ENCODE peak calls at places on chromosomes 2 and 18, in six cellular contexts. D, Q, R, I, F and Z are unnamed samples.

GRCh38 chr2:177460973-177461585 is 68.5 kb downstream of the AGPS start:
- DNase-seq in D (no peak), Q (no peak), R (no peak), I (no peak), F (no peak), Z (no peak)

GRCh38 chr2:37427241-37427640 is 82.8 kb downstream of the QPCT start:
- DNase-seq in D (no peak), Q (no peak), R (no peak), I (no peak), F (no peak), Z (no peak)

GRCh38 chr2:42569883-42570282 is 1.5 kb downstream of the MTA3 start:
- DNase-seq in D (no peak), Q (no peak), R (no peak), I (no peak), F (no peak), Z (no peak)

GRCh38 chr2:152407204-152407721 is 72.3 kb downstream of the FMNL2 start:
- DNase-seq in D (peak), Q (peak), R (no peak), I (peak), F (peak), Z (peak)

GRCh38 chr2:158099716-158100115 is 2.0 kb upstream of the UPP2 start:
- DNase-seq in D (peak), Q (no peak), R (no peak), I (no peak), F (peak), Z (no peak)

GRCh38 chr18:63820694-63821093 is 45.5 kb downstream of the SERPINB7 start:
- DNase-seq in D (no peak), Q (no peak), R (no peak), I (no peak), F (no peak), Z (no peak)

GRCh38 chr2:23446916-23447315 is 61.9 kb downstream of the KLHL29 start:
- DNase-seq in D (no peak), Q (no peak), R (no peak), I (no peak), F (no peak), Z (no peak)

GRCh38 chr2:219027511-219028055 is 13.7 kb downstream of the CFAP65 start:
- DNase-seq in D (no peak), Q (no peak), R (no peak), I (no peak), F (no peak), Z (no peak)

GRCh38 chr2:24913896-24914295 is 6.1 kb downstream of the ADCY3 start:
- DNase-seq in D (no peak), Q (no peak), R (no peak), I (peak), F (no peak), Z (no peak)

GRCh38 chr2:25279091-25279651 is 62.6 kb downstream of the DNMT3A start:
- DNase-seq in D (peak), Q (peak), R (peak), I (peak), F (no peak), Z (peak)

GRCh38 chr2:147578529-147578928 is 266.3 kb upstream of the ACVR2A start:
- DNase-seq in D (no peak), Q (no peak), R (no peak), I (no peak), F (no peak), Z (no peak)

GRCh38 chr2:215364157-215365155 is 52.6 kb downstream of the ATIC start:
- DNase-seq in D (no peak), Q (no peak), R (no peak), I (no peak), F (no peak), Z (no peak)

GRCh38 chr2:102091121-102091520 is 51.4 kb upstream of the IL1R1 start:
- DNase-seq in D (no peak), Q (no peak), R (no peak), I (no peak), F (no peak), Z (no peak)

GRCh38 chr2:28136557-28136956 is 246.0 kb downstream of the BABAM2 start:
- DNase-seq in D (no peak), Q (no peak), R (no peak), I (no peak), F (no peak), Z (no peak)

GRCh38 chr2:238287702-238288649 is at the start of gene PER2:
- DNase-seq in D (peak), Q (peak), R (peak), I (peak), F (peak), Z (peak)

GRCh38 chr2:206482633-206483032 is 39.3 kb downstream of the ADAM23 start:
- DNase-seq in D (no peak), Q (no peak), R (no peak), I (no peak), F (no peak), Z (no peak)

GRCh38 chr18:49250819-49251388 is 209.5 kb downstream of the DYM start:
- DNase-seq in D (no peak), Q (no peak), R (no peak), I (no peak), F (peak), Z (no peak)

GRCh38 chr2:60489269-60489668 is 64.2 kb downstream of the BCL11A start:
- DNase-seq in D (no peak), Q (no peak), R (no peak), I (no peak), F (no peak), Z (peak)

GRCh38 chr2:98348066-98348561 is 1.9 kb downstream of the CNGA3 start:
- DNase-seq in D (peak), Q (no peak), R (no peak), I (no peak), F (peak), Z (no peak)

GRCh38 chr18:79554321-79554720 is 125.3 kb upstream of the CTDP1 start:
- DNase-seq in D (no peak), Q (no peak), R (no peak), I (no peak), F (no peak), Z (no peak)

GRCh38 chr18:35936951-35937350 is 35.5 kb upstream of the RMP24 start:
- DNase-seq in D (no peak), Q (no peak), R (no peak), I (no peak), F (no peak), Z (no peak)

GRCh38 chr2:96340493-96341414 is 5.2 kb downstream of the NCAPH start:
- DNase-seq in D (no peak), Q (no peak), R (no peak), I (no peak), F (no peak), Z (no peak)

GRCh38 chr18:76256897-76257500 is 238.0 kb downstream of the ZNF516 start:
- DNase-seq in D (peak), Q (no peak), R (peak), I (no peak), F (peak), Z (no peak)

GRCh38 chr18:31632356-31632755 is 40.7 kb downstream of the TTR start:
- DNase-seq in D (no peak), Q (no peak), R (no peak), I (no peak), F (no peak), Z (no peak)

GRCh38 chr18:57791192-57791591 is 11.9 kb downstream of the ATP8B1 start:
- DNase-seq in D (no peak), Q (no peak), R (no peak), I (no peak), F (no peak), Z (no peak)

GRCh38 chr2:241922396-241922795 is 52.9 kb downstream of the RTP5 start:
- DNase-seq in D (no peak), Q (no peak), R (no peak), I (no peak), F (no peak), Z (no peak)

GRCh38 chr2:26035110-26035728 is 1.3 kb downstream of the RAB10 start:
- DNase-seq in D (no peak), Q (no peak), R (no peak), I (no peak), F (no peak), Z (no peak)

GRCh38 chr2:192236136-192236535 is 41.4 kb upstream of the TMEFF2 start:
- DNase-seq in D (no peak), Q (no peak), R (no peak), I (no peak), F (no peak), Z (no peak)

GRCh38 chr18:11147371-11147860 is 2.0 kb downstream of the PIEZO2 start:
- DNase-seq in D (no peak), Q (no peak), R (no peak), I (no peak), F (no peak), Z (no peak)

DNA sequence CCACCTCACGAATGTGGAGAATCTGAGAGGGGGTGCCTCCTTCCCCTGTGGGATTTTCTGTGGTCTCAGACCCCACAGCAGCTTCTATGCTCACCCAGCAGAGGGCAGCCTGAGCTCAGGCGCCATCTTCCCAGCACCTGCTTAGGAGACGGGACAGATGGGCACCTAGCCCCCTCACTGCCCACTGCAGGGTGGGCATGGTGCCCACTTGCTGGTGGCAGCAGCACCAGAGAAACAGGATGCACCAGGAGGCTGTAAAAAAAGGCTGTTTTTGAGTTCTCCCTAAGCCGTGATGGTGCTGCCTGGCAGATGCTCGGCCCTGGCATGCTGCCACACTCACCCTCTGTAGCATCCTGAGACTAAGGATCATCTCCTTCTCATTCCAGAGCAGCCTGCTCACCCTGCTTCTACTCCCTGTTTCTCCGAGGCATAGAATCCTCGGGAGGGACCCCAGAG is 19.1 kb upstream of the SLC20A1 start:
- DNase-seq in D (peak), Q (no peak), R (peak), I (peak), F (peak), Z (peak)
- TF ChIP-seq CTCF in D (peak), Q (no peak), R (peak), I (peak), F (peak), Z (peak)

DNA sequence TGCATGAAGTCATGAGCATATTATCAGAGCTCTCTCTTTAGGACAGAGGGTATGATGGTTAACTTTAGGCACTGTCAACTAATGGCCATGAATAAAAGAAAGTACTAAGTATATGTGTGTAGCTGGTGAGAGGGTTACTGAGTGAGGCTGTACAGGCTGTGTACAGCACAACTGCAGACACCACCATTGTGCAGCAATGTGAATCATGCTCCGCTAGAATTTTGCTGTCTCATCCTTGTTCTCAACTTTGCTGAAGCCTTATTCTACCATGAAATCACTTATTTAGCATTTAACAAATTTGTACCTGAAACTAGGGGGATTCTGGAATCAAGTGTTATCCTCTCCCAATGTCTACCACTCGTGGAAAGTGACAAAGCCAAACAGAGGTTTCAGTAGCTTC is 414.9 kb downstream of the PLCL1 start:
- DNase-seq in D (no peak), Q (no peak), R (no peak), I (no peak), F (no peak), Z (no peak)
- TF ChIP-seq POLR2A in D (no peak), Q (no peak), R (no peak), I (no peak), F (no peak), Z (no peak)

GRCh38 chr2:69766014-69766413 is 24.1 kb downstream of the ANXA4 start:
- DNase-seq in D (no peak), Q (no peak), R (no peak), I (no peak), F (no peak), Z (no peak)

GRCh38 chr2:69764286-69765058 is 22.5 kb downstream of the ANXA4 start:
- DNase-seq in D (no peak), Q (no peak), R (no peak), I (no peak), F (peak), Z (no peak)

GRCh38 chr2:69767034-69767433 is 25.1 kb downstream of the ANXA4 start:
- DNase-seq in D (no peak), Q (peak), R (no peak), I (no peak), F (no peak), Z (no peak)

GRCh38 chr2:69768217-69768616 is 26.3 kb downstream of the ANXA4 start:
- DNase-seq in D (no peak), Q (no peak), R (no peak), I (no peak), F (no peak), Z (no peak)

GRCh38 chr2:69762513-69763494 is 20.9 kb downstream of the ANXA4 start:
- DNase-seq in D (no peak), Q (peak), R (peak), I (no peak), F (no peak), Z (no peak)
- H3K4me3 ChIP-seq in D (no peak), Q (no peak), R (peak), I (no peak), F (no peak), Z (no peak)

GRCh38 chr2:229132236-229132635 is 138.9 kb downstream of the PID1 start:
- DNase-seq in D (no peak), Q (no peak), R (no peak), I (no peak), F (no peak), Z (no peak)

GRCh38 chr2:229130522-229130921 is 140.6 kb downstream of the PID1 start:
- DNase-seq in D (no peak), Q (no peak), R (no peak), I (no peak), F (no peak), Z (no peak)

GRCh38 chr2:229137623-229138022 is 133.5 kb downstream of the PID1 start:
- DNase-seq in D (no peak), Q (no peak), R (no peak), I (no peak), F (no peak), Z (no peak)

GRCh38 chr2:229129738-229130371 is 141.2 kb downstream of the PID1 start:
- DNase-seq in D (no peak), Q (no peak), R (no peak), I (no peak), F (no peak), Z (no peak)

DNA sequence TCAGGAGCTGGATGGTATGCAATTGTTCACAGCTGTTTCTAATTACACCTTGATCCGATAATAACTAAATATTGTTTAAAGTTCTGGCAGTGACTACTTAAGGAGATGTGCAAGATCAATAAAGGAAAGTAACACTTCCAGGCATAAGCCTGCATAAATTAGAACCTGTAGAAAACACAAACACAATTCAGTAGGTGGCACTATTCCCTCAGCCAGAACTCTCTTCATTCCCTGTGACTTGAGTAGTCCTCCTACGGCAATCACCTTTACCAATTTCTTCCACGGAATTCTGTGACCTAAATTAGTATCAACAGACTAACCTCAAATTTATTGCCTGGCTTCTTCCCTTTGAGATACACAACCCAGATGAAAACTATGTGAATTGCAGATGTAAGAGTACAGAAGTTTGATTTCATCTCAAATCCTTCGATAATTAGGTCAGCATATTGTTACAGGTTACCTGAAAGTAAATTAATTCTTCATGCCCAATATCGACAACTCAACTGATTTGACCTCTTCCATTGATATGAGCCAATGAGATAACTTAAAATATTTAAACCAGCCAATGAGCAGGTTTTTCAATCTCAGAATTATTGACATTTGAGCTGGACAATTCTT is 137.8 kb downstream of the PID1 start:
- DNase-seq in D (no peak), Q (no peak), R (peak), I (no peak), F (peak), Z (no peak)
- TF ChIP-seq CTCF in D (peak), Q (no peak), R (no peak), I (peak), F (peak), Z (peak)

DNA sequence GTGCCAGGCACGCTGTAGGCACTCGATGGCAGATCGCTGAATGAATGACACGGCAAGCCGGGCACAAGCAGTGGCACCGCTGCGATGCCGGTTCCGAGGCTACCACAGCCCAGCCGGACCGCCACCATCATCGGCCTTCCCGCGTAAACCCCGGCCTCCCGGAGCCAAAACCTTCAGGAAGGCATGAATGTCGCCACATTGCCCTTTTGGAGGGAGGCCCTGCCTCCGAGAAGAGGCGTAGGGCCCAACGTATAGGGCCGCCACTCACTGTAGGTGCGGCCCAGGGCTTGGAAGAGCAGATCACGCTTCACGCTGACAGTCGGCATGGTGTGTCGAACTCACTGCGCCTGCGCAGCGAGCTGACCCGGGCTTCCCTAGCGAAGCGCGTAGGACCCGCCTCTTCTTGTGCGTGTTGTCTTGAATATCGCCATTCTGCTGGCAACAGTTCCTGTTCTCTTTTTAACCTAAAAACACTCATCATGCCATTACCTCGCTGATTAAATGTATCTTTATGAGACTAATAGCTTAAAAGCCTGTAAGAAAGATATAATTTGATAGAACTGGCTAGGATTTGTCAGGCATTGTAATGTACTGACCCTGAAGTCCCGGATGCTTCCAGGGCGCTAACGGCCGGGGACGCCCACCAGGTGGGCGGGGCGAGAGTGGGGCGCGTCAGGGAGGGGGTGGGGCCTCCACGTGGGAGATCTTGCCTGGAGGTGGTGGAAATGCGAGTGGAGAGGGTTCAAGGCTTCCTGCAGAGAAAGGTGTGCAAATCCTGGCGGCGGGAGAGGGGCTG is at the start of gene FARSB:
- DNase-seq in D (peak), Q (peak), R (peak), I (peak), F (peak), Z (peak)
- TF ChIP-seq POLR2A in D (no peak), Q (no peak), R (no peak), I (no peak), F (peak), Z (peak)

GRCh38 chr2:240585101-240585500 is 1.4 kb upstream of the CAPN10 start:
- DNase-seq in D (peak), Q (no peak), R (no peak), I (peak), F (no peak), Z (no peak)

GRCh38 chr2:240586919-240587800 is 626 bp downstream of the CAPN10 start:
- DNase-seq in D (peak), Q (no peak), R (no peak), I (peak), F (no peak), Z (no peak)

GRCh38 chr2:240586198-240586918 is at the start of gene CAPN10:
- DNase-seq in D (peak), Q (peak), R (peak), I (peak), F (peak), Z (peak)

GRCh38 chr2:240584486-240585031 is 2.0 kb upstream of the CAPN10 start:
- DNase-seq in D (peak), Q (no peak), R (no peak), I (no peak), F (no peak), Z (no peak)

DNA sequence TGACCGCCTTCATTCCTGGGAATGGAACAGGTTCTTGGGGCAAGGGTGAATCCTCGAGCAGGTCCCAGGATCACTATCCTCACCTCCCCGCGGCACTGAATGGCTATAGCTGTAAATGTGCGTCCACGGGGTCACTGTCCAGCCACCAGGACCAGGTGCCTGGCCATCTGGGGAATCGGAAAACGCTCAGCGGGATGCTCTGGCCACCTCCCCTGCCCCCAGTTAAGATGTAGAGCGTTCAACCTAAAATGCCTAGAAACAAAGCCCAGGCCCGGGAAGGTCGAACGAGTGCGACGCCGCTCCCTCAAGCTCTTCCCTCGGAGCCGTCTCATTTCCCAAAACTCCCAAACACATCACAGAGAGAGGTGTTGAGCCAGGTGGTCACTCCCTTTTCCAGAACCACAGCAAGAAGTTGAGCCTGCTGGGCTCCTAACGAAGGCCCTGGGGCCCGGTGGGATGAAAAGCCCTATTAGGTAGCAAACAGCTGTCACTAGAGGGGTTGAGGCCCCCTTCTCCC is 795 bp upstream of the CAPN10 start:
- DNase-seq in D (peak), Q (no peak), R (no peak), I (peak), F (no peak), Z (peak)
- H3K4me3 ChIP-seq in D (peak), Q (peak), R (peak), I (peak), F (peak), Z (peak)